ENCODE peak calls at places on chromosomes 12 and 14, in nine cellular contexts. F is Karpas-422; A is MM.1S; I is CD8-positive, alpha-beta memory T cell; Q is psoas muscle; Z is uterus; M is hepatocyte; U is GM12878; T is naive thymus-derived CD4-positive, alpha-beta T cell. J is an unnamed sample.

GRCh38 chr14:64860039-64860438 is 19.7 kb downstream of the SPTB start:
- DNase-seq in M (no peak), Z (no peak), U (no peak), T (no peak), I (no peak), Q (no peak), A (no peak), F (no peak), J (no peak)

GRCh38 chr12:6062427-6063378 is 61.8 kb downstream of the VWF start:
- DNase-seq in I (peak; percentile 69), U (no peak), M (peak; percentile 78), Z (peak; percentile 36), Q (no peak), F (peak; percentile 74), A (peak; percentile 48), T (peak; percentile 65), J (no peak)

GRCh38 chr12:112570096-112570495 is 151.3 kb downstream of the PTPN11 start:
- DNase-seq in F (no peak), U (no peak), A (no peak), T (no peak), I (no peak), Z (no peak), M (no peak), Q (no peak), J (no peak)

GRCh38 chr12:85325452-85325851 is 45.4 kb downstream of the ALX1 start:
- DNase-seq in Q (no peak), A (no peak), M (no peak), U (no peak), I (no peak), T (no peak), Z (no peak), F (no peak), J (no peak)

GRCh38 chr14:106051790-106052189 is 525.4 kb downstream of the TMEM121 start:
- DNase-seq in Q (no peak), T (no peak), I (no peak), F (no peak), Z (no peak), M (no peak), U (no peak), A (no peak), J (no peak)

GRCh38 chr12:64679487-64679983 is 69.2 kb downstream of the RASSF3 start:
- DNase-seq in A (no peak), F (peak; percentile 40), U (no peak), Z (peak; percentile 73), I (peak; percentile 82), M (no peak), Q (peak; percentile 60), T (peak; percentile 81), J (peak; percentile 83)

GRCh38 chr14:52325632-52326031 is 11.5 kb downstream of the PTGER2 start:
- DNase-seq in Q (no peak), A (no peak), T (no peak), Z (no peak), M (no peak), U (no peak), F (no peak), I (no peak), J (no peak)

GRCh38 chr14:29518335-29518734 is 409.3 kb downstream of the PRKD1 start:
- DNase-seq in I (no peak), M (no peak), Q (no peak), U (no peak), A (no peak), T (no peak), Z (no peak), F (no peak), J (no peak)

GRCh38 chr12:88781909-88782308 is 201.6 kb upstream of the KITLG start:
- DNase-seq in U (no peak), T (no peak), I (no peak), A (no peak), Q (no peak), Z (no peak), M (no peak), F (no peak), J (no peak)

GRCh38 chr12:93950321-93950720 is 198.1 kb upstream of the PLXNC1 start:
- DNase-seq in U (no peak), Q (no peak), Z (no peak), M (no peak), F (no peak), T (no peak), I (no peak), A (no peak), J (no peak)

GRCh38 chr14:93126124-93126523 is 10.4 kb upstream of the ITPK1 start:
- DNase-seq in M (no peak), Q (no peak), I (no peak), F (no peak), T (no peak), Z (no peak), U (no peak), A (no peak), J (no peak)

GRCh38 chr14:103549361-103550311 is 12.8 kb downstream of the BAG5 start:
- DNase-seq in Z (peak; percentile 30), M (no peak), T (no peak), I (no peak), F (no peak), U (no peak), Q (peak; percentile 31), A (no peak), J (peak; percentile 83)

GRCh38 chr14:88804035-88804434 is 11.3 kb upstream of the EML5 start:
- DNase-seq in U (no peak), F (no peak), Z (no peak), A (no peak), Q (no peak), T (no peak), I (no peak), M (no peak), J (no peak)

GRCh38 chr14:30283822-30284446 is 275.0 kb upstream of the G2E3 start:
- DNase-seq in F (peak; percentile 87), M (peak; percentile 48), T (no peak), Z (no peak), A (peak; percentile 19), U (no peak), I (no peak), Q (no peak), J (no peak)

GRCh38 chr14:101876539-101876938 is 87.8 kb upstream of the DYNC1H1 start:
- DNase-seq in T (peak; percentile 68), Z (peak; percentile 92), F (peak; percentile 96), M (peak; percentile 67), A (peak; percentile 93), U (peak; percentile 75), Q (peak; percentile 62), I (peak; percentile 68), J (no peak)

GRCh38 chr12:108603743-108604142 is 5.9 kb upstream of the TMEM119 start:
- DNase-seq in A (no peak), T (no peak), I (no peak), M (no peak), Z (no peak), U (no peak), F (no peak), Q (no peak), J (peak; percentile 43)

DNA sequence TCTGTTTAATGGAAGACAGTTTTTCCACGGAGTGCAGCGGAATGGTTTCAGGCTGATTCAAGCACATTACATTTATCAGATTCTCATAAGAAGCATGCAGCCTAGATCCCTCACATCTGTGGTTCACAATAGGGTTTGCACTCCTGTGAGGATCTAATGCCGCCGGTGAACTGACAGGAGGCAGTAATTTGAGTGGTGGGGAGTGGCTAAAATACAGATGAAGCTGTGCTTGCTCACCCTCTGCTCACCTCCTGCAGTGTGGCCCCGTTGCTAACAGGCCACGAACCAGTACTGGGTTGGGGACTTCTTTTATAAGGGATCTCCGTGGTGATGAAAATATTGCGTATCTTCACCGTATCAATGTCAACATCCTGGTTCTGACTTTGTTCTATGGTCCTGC is 107.8 kb downstream of the OTX2 start:
- DNase-seq in F (no peak), Q (no peak), U (no peak), Z (no peak), A (no peak), M (no peak), T (no peak), I (no peak), J (no peak)
- H3K4me1 ChIP-seq in F (no peaks in the 10 kb centered on the region), Q (no peaks in the 10 kb centered on the region), U (no peaks in the 10 kb centered on the region), Z (no peaks in the 10 kb centered on the region), A (no peaks in the 10 kb centered on the region), M (no peaks in the 10 kb centered on the region), T (no peaks in the 10 kb centered on the region), I (no peaks in the 10 kb centered on the region), J (no peaks in the 10 kb centered on the region)

GRCh38 chr12:48968467-48968866 is 3.1 kb downstream of the WNT10B start:
- DNase-seq in A (no peak), Q (no peak), M (no peak), I (no peak), T (no peak), U (no peak), Z (no peak), F (no peak), J (no peak)

GRCh38 chr12:48969847-48970701 is 1.5 kb downstream of the WNT10B start:
- DNase-seq in M (peak; percentile 69), T (peak; percentile 26), F (no peak), Q (no peak), Z (no peak), U (no peak), I (peak; percentile 34), A (no peak), J (no peak)

GRCh38 chr12:48969160-48969771 is 2.3 kb downstream of the WNT10B start:
- DNase-seq in M (no peak), F (no peak), U (no peak), T (no peak), Z (no peak), Q (no peak), A (no peak), I (no peak), J (no peak)

GRCh38 chr12:48966177-48966890 is 5.2 kb downstream of the WNT10B start:
- DNase-seq in I (no peak), M (no peak), T (no peak), F (peak; percentile 83), Q (no peak), Z (no peak), A (peak; percentile 73), U (no peak), J (no peak)

GRCh38 chr12:48968004-48968403 is 3.5 kb downstream of the WNT10B start:
- DNase-seq in Q (no peak), A (no peak), Z (no peak), F (no peak), M (no peak), I (no peak), U (no peak), T (no peak), J (no peak)
- H3K4me1 ChIP-seq in Q (no peaks in the 10 kb centered on the region), A (peaks cover 27% of the 10 kb centered on the region), Z (peaks cover 7% of the 10 kb centered on the region), F (peaks cover 29% of the 10 kb centered on the region), M (peaks cover 24% of the 10 kb centered on the region), I (peaks cover 36% of the 10 kb centered on the region), U (peaks cover 47% of the 10 kb centered on the region), T (peaks cover 38% of the 10 kb centered on the region), J (peaks cover 10% of the 10 kb centered on the region)

DNA sequence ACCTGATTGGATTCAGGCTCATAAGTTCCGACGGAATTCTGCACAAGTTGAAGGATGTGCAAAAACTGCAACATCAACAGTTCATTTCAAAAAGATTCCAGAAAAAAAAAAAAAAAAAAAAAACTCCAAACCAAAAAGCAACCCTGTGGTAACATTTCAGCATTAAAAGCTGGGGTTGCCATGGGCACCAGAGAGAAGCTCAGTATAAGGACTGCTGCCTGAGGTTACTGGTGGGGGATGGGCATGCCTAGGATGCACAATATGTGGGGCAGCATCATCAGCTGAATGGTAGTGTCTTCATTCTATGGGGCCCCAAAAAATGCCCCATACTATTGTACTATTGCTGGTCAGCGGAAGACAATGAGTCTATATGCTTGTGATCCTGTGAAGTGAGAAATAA is 44.7 kb downstream of the MBIP start:
- DNase-seq in T (no peak), F (no peak), Z (no peak), A (no peak), U (no peak), Q (no peak), M (no peak), I (no peak), J (no peak)
- H3K4me1 ChIP-seq in T (no peaks in the 10 kb centered on the region), F (no peaks in the 10 kb centered on the region), Z (no peaks in the 10 kb centered on the region), A (no peaks in the 10 kb centered on the region), U (no peaks in the 10 kb centered on the region), Q (no peaks in the 10 kb centered on the region), M (no peaks in the 10 kb centered on the region), I (peaks cover 6% of the 10 kb centered on the region), J (peaks cover 4% of the 10 kb centered on the region)

GRCh38 chr12:54299515-54300266 is 1.1 kb downstream of the NFE2 start:
- DNase-seq in A (no peak), M (no peak), F (no peak), T (no peak), Z (no peak), U (no peak), I (no peak), Q (no peak), J (no peak)
- H3K4me1 ChIP-seq in A (peaks cover 4% of the 10 kb centered on the region), M (peaks cover 20% of the 10 kb centered on the region), F (peaks cover 32% of the 10 kb centered on the region), T (no peaks in the 10 kb centered on the region), Z (no peaks in the 10 kb centered on the region), U (peaks cover 3% of the 10 kb centered on the region), I (peaks cover 8% of the 10 kb centered on the region), Q (peaks cover 35% of the 10 kb centered on the region), J (peaks cover 12% of the 10 kb centered on the region)

J was measured in kidney.